ENCODE peak calls at places on chromosomes 3 and 15, in ten cellular contexts. G is Peyer's patch, H is upper lobe of right lung, E is OCI-LY7, V is body of pancreas, M is testis, D is A549, X is lower lobe of right lung, C is GM12878, O is spleen. T is an unnamed sample.

GRCh38 chr3:191412764-191413163 is 48.2 kb upstream of the PYDC2 start:
- DNase-seq in G (no peak), H (no peak), E (no peak), V (no peak), M (no peak), D (no peak), X (no peak), C (no peak), O (no peak), T (no peak)

GRCh38 chr15:60531811-60532210 is 52.9 kb upstream of the ICE2 start:
- DNase-seq in G (no peak), H (no peak), E (no peak), V (no peak), M (no peak), D (no peak), X (no peak), C (no peak), O (no peak), T (no peak)

GRCh38 chr3:38151667-38152265 is 13.3 kb downstream of the MYD88 start:
- DNase-seq in G (no peak), H (no peak), E (no peak), V (no peak), M (no peak), D (no peak), X (no peak), C (no peak), O (no peak), T (no peak)

GRCh38 chr3:169861871-169862270 is 7.9 kb downstream of the LRRC31 start:
- DNase-seq in G (no peak), H (no peak), E (no peak), V (no peak), M (no peak), D (no peak), X (no peak), C (no peak), O (no peak), T (peak; percentile 38)

GRCh38 chr3:5122741-5123706 is 932 bp downstream of the ARL8B start:
- DNase-seq in G (peak; percentile 51), H (peak; percentile 68), E (peak; percentile 36), V (peak; percentile 31), M (peak; percentile 57), D (peak; percentile 48), X (peak; percentile 52), C (no peak), O (no peak), T (no peak)

GRCh38 chr3:183114779-183115178 is 15.5 kb upstream of the MCCC1 start:
- DNase-seq in G (no peak), H (no peak), E (no peak), V (no peak), M (no peak), D (no peak), X (no peak), C (no peak), O (no peak), T (no peak)

GRCh38 chr3:188122571-188123169 is 31.3 kb upstream of the LPP start:
- DNase-seq in G (no peak), H (no peak), E (peak; percentile 19), V (no peak), M (no peak), D (no peak), X (no peak), C (no peak), O (no peak), T (no peak)

GRCh38 chr15:62928996-62929350 is 113.6 kb upstream of the TPM1 start:
- DNase-seq in G (no peak), H (no peak), E (no peak), V (no peak), M (no peak), D (peak; percentile 55), X (no peak), C (no peak), O (no peak), T (no peak)

GRCh38 chr3:41464858-41465257 is 265.6 kb downstream of the CTNNB1 start:
- DNase-seq in G (no peak), H (no peak), E (no peak), V (no peak), M (no peak), D (no peak), X (no peak), C (no peak), O (no peak), T (no peak)

GRCh38 chr3:179695672-179696313 is 43.0 kb downstream of the USP13 start:
- DNase-seq in G (no peak), H (no peak), E (no peak), V (no peak), M (no peak), D (no peak), X (no peak), C (no peak), O (no peak), T (no peak)

GRCh38 chr3:144491333-144491732 is 519.7 kb downstream of the DIPK2A start:
- DNase-seq in G (no peak), H (no peak), E (no peak), V (no peak), M (no peak), D (no peak), X (no peak), C (no peak), O (no peak), T (no peak)

GRCh38 chr3:190378240-190378891 is 9.6 kb upstream of the CLDN16 start:
- DNase-seq in G (no peak), H (no peak), E (no peak), V (no peak), M (no peak), D (no peak), X (no peak), C (no peak), O (no peak), T (no peak)

GRCh38 chr3:13575459-13576061 is 26.6 kb downstream of the FBLN2 start:
- DNase-seq in G (no peak), H (no peak), E (no peak), V (no peak), M (peak; percentile 36), D (no peak), X (no peak), C (no peak), O (no peak), T (no peak)

GRCh38 chr3:194766845-194767244 is 81.2 kb downstream of the FAM43A start:
- DNase-seq in G (no peak), H (no peak), E (no peak), V (no peak), M (no peak), D (no peak), X (no peak), C (no peak), O (no peak), T (no peak)

GRCh38 chr15:64163662-64164362 is 990 bp upstream of the PPIB start:
- DNase-seq in G (no peak), H (no peak), E (no peak), V (no peak), M (peak; percentile 51), D (no peak), X (peak; percentile 75), C (no peak), O (no peak), T (no peak)

GRCh38 chr3:14538451-14539088 is 1.6 kb downstream of the GRIP2 start:
- DNase-seq in G (no peak), H (no peak), E (no peak), V (no peak), M (no peak), D (no peak), X (peak; percentile 29), C (no peak), O (peak; percentile 59), T (no peak)

DNA sequence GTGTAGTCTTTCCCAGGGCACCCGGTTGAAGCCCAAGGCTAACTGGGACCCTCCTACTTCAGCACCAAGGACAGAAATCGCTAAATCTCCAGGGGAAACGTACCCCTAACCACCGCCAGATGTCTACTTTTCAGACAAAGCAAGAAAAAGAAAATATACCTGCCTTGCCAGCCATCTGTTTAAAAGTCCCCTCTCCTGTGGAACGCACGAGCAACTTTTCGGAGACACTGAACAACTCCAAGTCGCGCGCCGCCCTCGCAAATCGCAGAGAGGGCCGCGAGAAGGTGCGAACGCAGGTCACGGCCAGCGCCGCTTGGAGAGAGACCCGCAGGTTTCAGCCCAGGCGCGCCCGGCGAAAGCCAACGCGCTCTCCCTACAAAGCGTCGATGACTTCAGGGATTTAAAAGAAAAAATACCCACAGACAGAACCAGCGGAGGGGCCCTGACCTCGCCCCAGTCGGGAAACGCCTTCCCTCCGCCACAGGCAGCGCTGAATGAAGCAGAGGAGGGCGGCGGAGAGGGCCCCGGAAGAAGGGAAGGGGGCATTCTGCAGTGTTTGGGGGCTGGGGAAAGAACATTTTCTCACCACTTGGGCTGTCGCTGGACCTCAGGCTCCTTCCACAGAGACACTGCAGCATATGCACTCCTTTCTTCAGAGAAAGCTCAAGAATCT is 213.1 kb downstream of the FGF12 start:
- DNase-seq in G (no peak), H (peak; percentile 63), E (no peak), V (peak; percentile 41), M (peak; percentile 46), D (peak; percentile 9), X (no peak), C (no peak), O (peak; percentile 65), T (peak; percentile 21)
- H3K4me3 ChIP-seq in G (peak overlapping the region; percentile 50), H (peak overlapping the region; percentile 28), E (no peak overlapping the region), V (peak overlapping the region; percentile 73), M (peak overlapping the region; percentile 68), D (peak overlapping the region; percentile 38), X (peak overlapping the region; percentile 46), C (no peak overlapping the region), O (peak overlapping the region; percentile 38), T (no peak overlapping the region)

GRCh38 chr3:30655187-30655812 is 48.9 kb downstream of the TGFBR2 start:
- DNase-seq in G (no peak), H (no peak), E (peak; percentile 57), V (no peak), M (no peak), D (no peak), X (no peak), C (peak; percentile 47), O (no peak), T (no peak)
- H3K4me1 ChIP-seq in G (no peaks in the 10 kb centered on the region), H (peaks cover 66% of the 10 kb centered on the region), E (peaks cover 80% of the 10 kb centered on the region), V (peaks cover 19% of the 10 kb centered on the region), M (peaks cover 20% of the 10 kb centered on the region), D (peaks cover 33% of the 10 kb centered on the region), X (peaks cover 68% of the 10 kb centered on the region), C (peaks cover 23% of the 10 kb centered on the region), O (peaks cover 100% of the 10 kb centered on the region), T (peaks cover 46% of the 10 kb centered on the region)

GRCh38 chr15:96657096-96657495 is 326.6 kb downstream of the NR2F2 start:
- DNase-seq in G (no peak), H (no peak), E (no peak), V (no peak), M (no peak), D (no peak), X (no peak), C (no peak), O (no peak), T (no peak)
- TF ChIP-seq CTCF in G (no peak), H (no peak), E (no peak), V (no peak), M (no peak), D (no peak), X (no peak), C (no peak), O (no peak), T (no peak)

GRCh38 chr15:79430901-79431635 is 1.1 kb upstream of the MINAR1 start:
- DNase-seq in G (no peak), H (no peak), E (no peak), V (no peak), M (no peak), D (no peak), X (no peak), C (no peak), O (no peak), T (no peak)
- H3K4me3 ChIP-seq in G (peak overlapping the region; percentile 44), H (peak overlapping the region; percentile 26), E (no peak overlapping the region), V (peak overlapping the region; percentile 34), M (peak overlapping the region; percentile 39), D (peak overlapping the region; percentile 58), X (peak overlapping the region; percentile 42), C (no peak overlapping the region), O (no peak overlapping the region), T (no peak overlapping the region)